ENCODE peak calls at places on chromosomes 2 and 18, in eight cellular contexts. One of them, this sample, is unnamed. For H3K4me1 and H3K27me3, the result is how much of the 10 kb centered on the place peaks cover.

GRCh38 chr2:47288864-47289263 is 114.1 kb upstream of the MSH2 start:
- DNase-seq in CD8-positive, alpha-beta memory T cell: no peak
- DNase-seq in heart left ventricle: no peak
- DNase-seq in GM23338: no peak
- DNase-seq in uterus: no peak
- DNase-seq in PC-3: peak
- DNase-seq in cardiac muscle cell: peak
- DNase-seq in right lobe of liver: no peak
- DNase-seq in this sample: no peak

GRCh38 chr2:98908909-98909308 is 27.1 kb downstream of the CRACDL start:
- DNase-seq in CD8-positive, alpha-beta memory T cell: no peak
- DNase-seq in heart left ventricle: no peak
- DNase-seq in GM23338: no peak
- DNase-seq in uterus: no peak
- DNase-seq in PC-3: peak
- DNase-seq in cardiac muscle cell: peak
- DNase-seq in right lobe of liver: no peak
- DNase-seq in this sample: peak

GRCh38 chr2:216932113-216932512 is 72.2 kb upstream of the TNP1 start:
- DNase-seq in CD8-positive, alpha-beta memory T cell: no peak
- DNase-seq in heart left ventricle: no peak
- DNase-seq in GM23338: peak
- DNase-seq in uterus: no peak
- DNase-seq in PC-3: no peak
- DNase-seq in cardiac muscle cell: no peak
- DNase-seq in right lobe of liver: no peak
- DNase-seq in this sample: no peak

GRCh38 chr2:239143858-239144712 is 256.7 kb downstream of the HDAC4 start:
- DNase-seq in CD8-positive, alpha-beta memory T cell: peak
- DNase-seq in heart left ventricle: peak
- DNase-seq in GM23338: peak
- DNase-seq in uterus: no peak
- DNase-seq in PC-3: peak
- DNase-seq in cardiac muscle cell: peak
- DNase-seq in right lobe of liver: peak
- DNase-seq in this sample: peak

GRCh38 chr2:28662044-28662443 is 89.6 kb upstream of the PPP1CB start:
- DNase-seq in CD8-positive, alpha-beta memory T cell: no peak
- DNase-seq in heart left ventricle: no peak
- DNase-seq in GM23338: no peak
- DNase-seq in uterus: no peak
- DNase-seq in PC-3: peak
- DNase-seq in cardiac muscle cell: no peak
- DNase-seq in right lobe of liver: no peak
- DNase-seq in this sample: no peak

GRCh38 chr2:235097196-235097895 is 145.5 kb downstream of the SH3BP4 start:
- DNase-seq in CD8-positive, alpha-beta memory T cell: no peak
- DNase-seq in heart left ventricle: no peak
- DNase-seq in GM23338: no peak
- DNase-seq in uterus: no peak
- DNase-seq in PC-3: no peak
- DNase-seq in cardiac muscle cell: no peak
- DNase-seq in right lobe of liver: no peak
- DNase-seq in this sample: no peak

GRCh38 chr18:3595282-3596273 is 145.6 kb downstream of the TGIF1 start:
- DNase-seq in CD8-positive, alpha-beta memory T cell: no peak
- DNase-seq in heart left ventricle: no peak
- DNase-seq in GM23338: no peak
- DNase-seq in uterus: peak
- DNase-seq in PC-3: peak
- DNase-seq in cardiac muscle cell: peak
- DNase-seq in right lobe of liver: no peak
- DNase-seq in this sample: peak

GRCh38 chr18:74896390-74896991 is 298.8 kb downstream of the ZNF407 start:
- DNase-seq in CD8-positive, alpha-beta memory T cell: peak
- DNase-seq in heart left ventricle: no peak
- DNase-seq in GM23338: peak
- DNase-seq in uterus: no peak
- DNase-seq in PC-3: peak
- DNase-seq in cardiac muscle cell: no peak
- DNase-seq in right lobe of liver: peak
- DNase-seq in this sample: peak

GRCh38 chr2:231050018-231050901 is 6.4 kb upstream of the PSMD1 start:
- DNase-seq in CD8-positive, alpha-beta memory T cell: no peak
- DNase-seq in heart left ventricle: no peak
- DNase-seq in GM23338: no peak
- DNase-seq in uterus: no peak
- DNase-seq in PC-3: no peak
- DNase-seq in cardiac muscle cell: peak
- DNase-seq in right lobe of liver: peak
- DNase-seq in this sample: peak

GRCh38 chr2:71156531-71156930 is 26.1 kb downstream of the MPHOSPH10 start:
- DNase-seq in CD8-positive, alpha-beta memory T cell: no peak
- DNase-seq in heart left ventricle: no peak
- DNase-seq in GM23338: peak
- DNase-seq in uterus: no peak
- DNase-seq in PC-3: peak
- DNase-seq in cardiac muscle cell: peak
- DNase-seq in right lobe of liver: no peak
- DNase-seq in this sample: no peak

GRCh38 chr2:234275515-234275914 is 221.4 kb downstream of the ARL4C start:
- DNase-seq in CD8-positive, alpha-beta memory T cell: no peak
- DNase-seq in heart left ventricle: no peak
- DNase-seq in GM23338: no peak
- DNase-seq in uterus: no peak
- DNase-seq in PC-3: no peak
- DNase-seq in cardiac muscle cell: no peak
- DNase-seq in right lobe of liver: no peak
- DNase-seq in this sample: no peak

GRCh38 chr2:10408649-10409579 is 39.2 kb downstream of the ODC1 start:
- DNase-seq in CD8-positive, alpha-beta memory T cell: peak
- DNase-seq in heart left ventricle: peak
- DNase-seq in GM23338: peak
- DNase-seq in uterus: peak
- DNase-seq in PC-3: peak
- DNase-seq in cardiac muscle cell: peak
- DNase-seq in right lobe of liver: peak
- DNase-seq in this sample: peak

GRCh38 chr2:147076634-147077033 is 768.2 kb upstream of the ACVR2A start:
- DNase-seq in CD8-positive, alpha-beta memory T cell: no peak
- DNase-seq in heart left ventricle: no peak
- DNase-seq in GM23338: no peak
- DNase-seq in uterus: no peak
- DNase-seq in PC-3: peak
- DNase-seq in cardiac muscle cell: peak
- DNase-seq in right lobe of liver: no peak
- DNase-seq in this sample: no peak

GRCh38 chr2:42769583-42770287 is 5.8 kb upstream of the OXER1 start:
- DNase-seq in CD8-positive, alpha-beta memory T cell: no peak
- DNase-seq in heart left ventricle: no peak
- DNase-seq in GM23338: no peak
- DNase-seq in uterus: no peak
- DNase-seq in PC-3: no peak
- DNase-seq in cardiac muscle cell: no peak
- DNase-seq in right lobe of liver: no peak
- DNase-seq in this sample: no peak

GRCh38 chr18:463442-464310 is 36.8 kb downstream of the COLEC12 start:
- DNase-seq in CD8-positive, alpha-beta memory T cell: no peak
- DNase-seq in heart left ventricle: no peak
- DNase-seq in GM23338: peak
- DNase-seq in uterus: no peak
- DNase-seq in PC-3: no peak
- DNase-seq in cardiac muscle cell: peak
- DNase-seq in right lobe of liver: no peak
- DNase-seq in this sample: peak

GRCh38 chr18:12652861-12653401 is 5.0 kb downstream of the SPIRE1 start:
- DNase-seq in CD8-positive, alpha-beta memory T cell: no peak
- DNase-seq in heart left ventricle: no peak
- DNase-seq in GM23338: no peak
- DNase-seq in uterus: no peak
- DNase-seq in PC-3: peak
- DNase-seq in cardiac muscle cell: peak
- DNase-seq in right lobe of liver: no peak
- DNase-seq in this sample: peak

GRCh38 chr2:234676109-234676858 is 179.4 kb upstream of the ARL4C start:
- DNase-seq in CD8-positive, alpha-beta memory T cell: no peak
- DNase-seq in heart left ventricle: no peak
- DNase-seq in GM23338: peak
- DNase-seq in uterus: no peak
- DNase-seq in PC-3: peak
- DNase-seq in cardiac muscle cell: no peak
- DNase-seq in right lobe of liver: no peak
- DNase-seq in this sample: no peak

GRCh38 chr2:130373808-130374365 is 18.0 kb downstream of the PTPN18 start:
- DNase-seq in CD8-positive, alpha-beta memory T cell: no peak
- DNase-seq in heart left ventricle: no peak
- DNase-seq in GM23338: no peak
- DNase-seq in uterus: no peak
- DNase-seq in PC-3: no peak
- DNase-seq in cardiac muscle cell: no peak
- DNase-seq in right lobe of liver: no peak
- DNase-seq in this sample: no peak

GRCh38 chr2:130376433-130377293 is 20.8 kb downstream of the PTPN18 start:
- DNase-seq in CD8-positive, alpha-beta memory T cell: no peak
- DNase-seq in heart left ventricle: no peak
- DNase-seq in GM23338: peak
- DNase-seq in uterus: no peak
- DNase-seq in PC-3: no peak
- DNase-seq in cardiac muscle cell: no peak
- DNase-seq in right lobe of liver: no peak
- DNase-seq in this sample: no peak

GRCh38 chr2:130377491-130377890 is 21.6 kb downstream of the PTPN18 start:
- DNase-seq in CD8-positive, alpha-beta memory T cell: no peak
- DNase-seq in heart left ventricle: no peak
- DNase-seq in GM23338: no peak
- DNase-seq in uterus: no peak
- DNase-seq in PC-3: no peak
- DNase-seq in cardiac muscle cell: no peak
- DNase-seq in right lobe of liver: no peak
- DNase-seq in this sample: no peak

GRCh38 chr2:130374587-130375290 is 18.9 kb downstream of the PTPN18 start:
- DNase-seq in CD8-positive, alpha-beta memory T cell: no peak
- DNase-seq in heart left ventricle: no peak
- DNase-seq in GM23338: no peak
- DNase-seq in uterus: no peak
- DNase-seq in PC-3: no peak
- DNase-seq in cardiac muscle cell: peak
- DNase-seq in right lobe of liver: no peak
- DNase-seq in this sample: no peak

GRCh38 chr2:130375291-130376266 is 19.7 kb downstream of the PTPN18 start:
- DNase-seq in CD8-positive, alpha-beta memory T cell: no peak
- DNase-seq in heart left ventricle: no peak
- DNase-seq in GM23338: no peak
- DNase-seq in uterus: no peak
- DNase-seq in PC-3: no peak
- DNase-seq in cardiac muscle cell: peak
- DNase-seq in right lobe of liver: no peak
- DNase-seq in this sample: no peak
- H3K4me3 ChIP-seq in CD8-positive, alpha-beta memory T cell: no peak
- H3K4me3 ChIP-seq in heart left ventricle: no peak
- H3K4me3 ChIP-seq in GM23338: no peak
- H3K4me3 ChIP-seq in uterus: no peak
- H3K4me3 ChIP-seq in PC-3: no peak
- H3K4me3 ChIP-seq in cardiac muscle cell: no peak
- H3K4me3 ChIP-seq in right lobe of liver: no peak
- H3K4me3 ChIP-seq in this sample: no peak

DNA sequence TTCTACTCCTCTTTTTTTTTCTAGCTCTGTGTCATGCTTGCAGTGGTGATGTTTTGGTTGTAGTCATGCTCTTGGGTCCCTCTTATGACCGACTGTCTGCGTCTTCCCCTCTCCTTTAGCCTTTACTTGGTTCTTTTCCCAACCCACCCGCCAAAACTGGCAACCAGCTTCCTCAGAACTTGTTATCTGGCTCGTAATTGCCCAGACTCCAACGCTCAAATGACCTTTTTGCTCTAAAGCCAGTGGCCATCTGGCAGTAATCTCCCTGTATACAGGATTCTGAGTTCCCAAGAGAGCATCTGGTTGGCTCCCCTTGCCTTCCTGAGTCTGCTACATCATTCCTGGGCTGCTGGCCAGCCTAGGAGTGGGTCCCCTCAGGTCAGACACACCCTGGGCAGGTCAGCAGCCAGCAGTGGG is 147.2 kb downstream of the MGAT5 start:
- DNase-seq in CD8-positive, alpha-beta memory T cell: no peak
- DNase-seq in heart left ventricle: peak
- DNase-seq in GM23338: no peak
- DNase-seq in uterus: peak
- DNase-seq in PC-3: no peak
- DNase-seq in cardiac muscle cell: peak
- DNase-seq in right lobe of liver: peak
- DNase-seq in this sample: no peak
- H3K4me1 ChIP-seq in CD8-positive, alpha-beta memory T cell: under half
- H3K4me1 ChIP-seq in heart left ventricle: under half
- H3K4me1 ChIP-seq in GM23338: under half
- H3K4me1 ChIP-seq in uterus: under half
- H3K4me1 ChIP-seq in PC-3: under half
- H3K4me1 ChIP-seq in cardiac muscle cell: under half
- H3K4me1 ChIP-seq in right lobe of liver: under half
- H3K4me1 ChIP-seq in this sample: under half

DNA sequence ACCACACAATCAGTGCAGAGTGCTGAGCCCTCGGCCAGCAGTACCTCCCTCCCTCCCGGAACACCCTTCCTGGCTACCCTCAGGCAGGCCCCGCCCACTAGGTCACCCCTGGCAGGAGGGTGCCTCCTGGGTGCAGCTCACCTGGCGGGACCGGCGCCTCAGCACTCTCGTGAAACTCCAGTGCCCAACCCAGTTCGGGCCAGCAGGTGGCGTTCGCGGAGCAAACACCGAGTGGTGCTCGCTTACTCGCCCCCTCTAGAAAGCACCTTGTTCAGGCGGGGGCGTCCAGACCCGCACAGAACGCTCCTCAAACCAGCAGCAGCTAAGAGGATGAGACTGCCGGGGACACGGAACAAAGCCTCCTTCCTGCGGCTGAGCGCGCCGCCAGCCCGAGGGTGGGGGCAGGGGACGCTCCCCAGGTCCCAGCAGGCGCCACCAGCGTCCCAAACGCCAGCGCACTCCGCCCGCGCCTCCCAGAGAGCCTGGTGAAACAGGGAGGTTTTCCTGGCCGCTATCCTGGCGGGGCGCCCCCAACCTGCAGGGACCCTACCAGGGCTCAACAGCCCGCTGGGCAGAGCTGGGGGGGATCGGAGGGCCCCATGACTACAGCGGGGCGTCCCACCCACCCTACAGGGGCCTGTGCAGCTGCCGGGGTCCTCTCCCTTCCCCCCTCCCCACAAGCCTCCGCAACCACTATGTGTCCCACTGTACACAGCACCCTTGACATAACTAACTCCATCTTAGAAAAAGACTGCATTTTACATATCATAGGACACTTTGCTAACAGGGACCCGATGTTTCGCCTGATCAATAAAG is 44.7 kb downstream of the MRPS5 start:
- DNase-seq in CD8-positive, alpha-beta memory T cell: peak
- DNase-seq in heart left ventricle: peak
- DNase-seq in GM23338: peak
- DNase-seq in uterus: peak
- DNase-seq in PC-3: peak
- DNase-seq in cardiac muscle cell: peak
- DNase-seq in right lobe of liver: peak
- DNase-seq in this sample: peak
- H3K27me3 ChIP-seq in CD8-positive, alpha-beta memory T cell: under half
- H3K27me3 ChIP-seq in heart left ventricle: under half
- H3K27me3 ChIP-seq in GM23338: under half
- H3K27me3 ChIP-seq in uterus: under half
- H3K27me3 ChIP-seq in PC-3: under half
- H3K27me3 ChIP-seq in cardiac muscle cell: under half
- H3K27me3 ChIP-seq in right lobe of liver: under half
- H3K27me3 ChIP-seq in this sample: under half

GRCh38 chr2:200446612-200447011 is 63.3 kb downstream of the KCTD18 start:
- DNase-seq in CD8-positive, alpha-beta memory T cell: no peak
- DNase-seq in heart left ventricle: no peak
- DNase-seq in GM23338: no peak
- DNase-seq in uterus: no peak
- DNase-seq in PC-3: no peak
- DNase-seq in cardiac muscle cell: no peak
- DNase-seq in right lobe of liver: no peak
- DNase-seq in this sample: no peak
- H3K4me3 ChIP-seq in CD8-positive, alpha-beta memory T cell: no peak
- H3K4me3 ChIP-seq in heart left ventricle: no peak
- H3K4me3 ChIP-seq in GM23338: no peak
- H3K4me3 ChIP-seq in uterus: no peak
- H3K4me3 ChIP-seq in PC-3: no peak
- H3K4me3 ChIP-seq in cardiac muscle cell: no peak
- H3K4me3 ChIP-seq in right lobe of liver: no peak
- H3K4me3 ChIP-seq in this sample: no peak

This sample was measured in adrenal gland.